ENCODE peak calls at places on chromosomes 2 and 18, in six cellular contexts. R is stimulated activated CD4-positive, alpha-beta T cell treated with anti-CD3 and anti-CD28 coated beads, TNF-alpha, amount 100 ng/mL, for 4 hours; X is HCT116; C is HS-27A; J is upper lobe of right lung; D is central memory CD4-positive, alpha-beta T cell. V is an unnamed sample.

GRCh38 chr2:37767051-37767450 is 95.6 kb upstream of the CDC42EP3 start:
- DNase-seq in R (no peak), J (no peak), X (no peak), D (no peak), C (no peak), V (no peak)

GRCh38 chr2:202911513-202912341 is at the start of the genes CARF and WDR12:
- DNase-seq in J (peak), X (peak), C (peak), D (peak), R (peak), V (peak)

GRCh38 chr2:241254904-241255351 is 60.5 kb downstream of the HDLBP start:
- DNase-seq in R (no peak), J (no peak), C (no peak), D (no peak), X (no peak), V (no peak)

GRCh38 chr2:232292395-232293154 is 86.0 kb upstream of the ALPP start:
- DNase-seq in C (peak), D (peak), J (no peak), X (peak), R (no peak), V (peak)

GRCh38 chr2:16392647-16393482 is 272.8 kb downstream of the CYRIA start:
- DNase-seq in R (no peak), J (no peak), D (no peak), X (no peak), C (no peak), V (no peak)

GRCh38 chr18:3453540-3454364 is 3.8 kb downstream of the TGIF1 start:
- DNase-seq in D (peak), R (no peak), J (peak), C (peak), X (no peak), V (no peak)

GRCh38 chr2:144441711-144442141 is 78.2 kb downstream of the ZEB2 start:
- DNase-seq in D (no peak), X (no peak), R (no peak), J (no peak), C (no peak), V (no peak)

GRCh38 chr2:241853651-241854341 is 4.9 kb downstream of the PDCD1 start:
- DNase-seq in C (no peak), X (no peak), D (no peak), J (peak), R (no peak), V (no peak)

GRCh38 chr18:77876319-77876865 is 626.7 kb downstream of the GALR1 start:
- DNase-seq in R (no peak), J (no peak), D (no peak), C (no peak), X (no peak), V (no peak)

GRCh38 chr2:215803150-215803549 is 210.2 kb downstream of the MREG start:
- DNase-seq in X (no peak), J (no peak), D (no peak), C (no peak), R (no peak), V (no peak)

GRCh38 chr18:1483386-1483785 is 578.7 kb downstream of the ADCYAP1 start:
- DNase-seq in R (no peak), J (no peak), X (no peak), C (no peak), D (no peak), V (no peak)

GRCh38 chr18:40692871-40693270 is 1262.2 kb upstream of the PIK3C3 start:
- DNase-seq in R (no peak), X (no peak), C (no peak), D (no peak), J (no peak), V (no peak)

GRCh38 chr2:138503087-138503442 is 1.5 kb downstream of the SPOPL start:
- DNase-seq in R (no peak), J (no peak), D (peak), X (no peak), C (no peak), V (no peak)

GRCh38 chr18:61556862-61557261 is 223.6 kb downstream of the CDH20 start:
- DNase-seq in C (no peak), X (no peak), R (no peak), D (no peak), J (no peak), V (no peak)

GRCh38 chr2:172095146-172095904 is 7.4 kb downstream of the DLX2 start:
- DNase-seq in X (no peak), J (no peak), C (no peak), D (peak), R (peak), V (no peak)

GRCh38 chr18:48660346-48661228 is 121.8 kb downstream of the CTIF start:
- DNase-seq in D (no peak), R (no peak), J (no peak), C (no peak), X (no peak), V (no peak)

GRCh38 chr2:239668651-239669050 is 267.8 kb upstream of the HDAC4 start:
- DNase-seq in J (no peak), C (no peak), X (no peak), R (no peak), D (no peak), V (no peak)

GRCh38 chr2:6073260-6074141 is 381.3 kb downstream of the SOX11 start:
- DNase-seq in C (no peak), D (no peak), X (no peak), R (no peak), J (no peak), V (no peak)